ENCODE peak calls at places on chromosome 16, in ten cellular contexts. W, O, L, Y, C, U, X, F, B and J are unnamed samples.

GRCh38 chr16:69399361-69399760 is 13.6 kb upstream of the TERF2 start:
- DNase-seq in W (no peak), B (no peak), Y (no peak), L (no peak), O (no peak), F (no peak), X (no peak), C (no peak), U (peak), J (no peak)

GRCh38 chr16:87948119-87948545 is 3.1 kb upstream of the BANP start:
- DNase-seq in O (no peak), C (no peak), Y (no peak), L (no peak), W (no peak), B (no peak), X (no peak), U (no peak), F (no peak), J (no peak)

GRCh38 chr16:53743149-53743566 is 39.2 kb downstream of the FTO start:
- DNase-seq in C (peak), W (peak), B (no peak), L (no peak), O (peak), X (no peak), U (peak), Y (peak), F (no peak), J (no peak)

GRCh38 chr16:53100131-53100748 is 45.4 kb downstream of the CHD9 start:
- DNase-seq in L (no peak), F (no peak), W (no peak), C (no peak), U (no peak), X (no peak), O (no peak), Y (no peak), B (no peak), J (no peak)

GRCh38 chr16:87924937-87925670 is 11.2 kb downstream of the CA5A start:
- DNase-seq in X (no peak), F (no peak), W (peak), U (no peak), Y (no peak), O (no peak), L (no peak), B (no peak), C (peak), J (peak)

GRCh38 chr16:85394511-85395206 is 218.5 kb upstream of the GSE1 start:
- DNase-seq in X (no peak), B (no peak), F (no peak), O (no peak), U (no peak), C (no peak), L (no peak), Y (no peak), W (no peak), J (no peak)

GRCh38 chr16:12794486-12795399 is 8.9 kb downstream of the CPPED1 start:
- DNase-seq in C (no peak), W (no peak), X (no peak), U (no peak), Y (no peak), L (no peak), O (no peak), F (peak), B (no peak), J (no peak)

GRCh38 chr16:67164599-67165061 is at the start of gene HSF4:
- DNase-seq in F (peak), L (peak), O (no peak), X (no peak), B (no peak), U (peak), C (peak), W (no peak), Y (no peak), J (no peak)